ENCODE peak calls at places on chromosomes 6 and 20, in ten cellular contexts. One of them, this sample, is unnamed.

GRCh38 chr20:2890743-2891142 is 17.5 kb downstream of the PTPRA start:
- DNase-seq in CD4-positive, alpha-beta T cell: no peak
- DNase-seq in neural crest cell: no peak
- DNase-seq in HFF-Myc: no peak
- DNase-seq in astrocyte of the spinal cord: peak
- DNase-seq in heart left ventricle: no peak
- DNase-seq in fibroblast of mammary gland: peak
- DNase-seq in dorsolateral prefrontal cortex: no peak
- DNase-seq in fibroblast of pulmonary artery: no peak
- DNase-seq in MM.1S: no peak
- DNase-seq in this sample: no peak

GRCh38 chr6:139381216-139381615 is 6.8 kb upstream of the CITED2 start:
- DNase-seq in fibroblast of pulmonary artery: no peak
- DNase-seq in astrocyte of the spinal cord: no peak
- DNase-seq in dorsolateral prefrontal cortex: no peak
- DNase-seq in MM.1S: no peak
- DNase-seq in neural crest cell: no peak
- DNase-seq in heart left ventricle: no peak
- DNase-seq in HFF-Myc: no peak
- DNase-seq in fibroblast of mammary gland: peak
- DNase-seq in CD4-positive, alpha-beta T cell: no peak
- DNase-seq in this sample: no peak

GRCh38 chr6:19325335-19325789 is 511.8 kb upstream of the ID4 start:
- DNase-seq in HFF-Myc: no peak
- DNase-seq in heart left ventricle: no peak
- DNase-seq in neural crest cell: no peak
- DNase-seq in fibroblast of mammary gland: no peak
- DNase-seq in fibroblast of pulmonary artery: no peak
- DNase-seq in astrocyte of the spinal cord: no peak
- DNase-seq in dorsolateral prefrontal cortex: no peak
- DNase-seq in MM.1S: no peak
- DNase-seq in CD4-positive, alpha-beta T cell: no peak
- DNase-seq in this sample: no peak

GRCh38 chr20:21559305-21559704 is 45.4 kb upstream of the NKX2-2 start:
- DNase-seq in MM.1S: peak
- DNase-seq in dorsolateral prefrontal cortex: no peak
- DNase-seq in HFF-Myc: no peak
- DNase-seq in neural crest cell: no peak
- DNase-seq in CD4-positive, alpha-beta T cell: no peak
- DNase-seq in fibroblast of pulmonary artery: no peak
- DNase-seq in fibroblast of mammary gland: no peak
- DNase-seq in heart left ventricle: no peak
- DNase-seq in astrocyte of the spinal cord: no peak
- DNase-seq in this sample: no peak

GRCh38 chr20:58583141-58583540 is 67.9 kb upstream of the APCDD1L start:
- DNase-seq in fibroblast of mammary gland: no peak
- DNase-seq in astrocyte of the spinal cord: no peak
- DNase-seq in CD4-positive, alpha-beta T cell: no peak
- DNase-seq in heart left ventricle: no peak
- DNase-seq in neural crest cell: no peak
- DNase-seq in HFF-Myc: no peak
- DNase-seq in dorsolateral prefrontal cortex: peak
- DNase-seq in MM.1S: no peak
- DNase-seq in fibroblast of pulmonary artery: peak
- DNase-seq in this sample: no peak

GRCh38 chr20:2799688-2800589 is 488 bp downstream of the CPXM1 start:
- DNase-seq in CD4-positive, alpha-beta T cell: no peak
- DNase-seq in neural crest cell: peak
- DNase-seq in MM.1S: no peak
- DNase-seq in astrocyte of the spinal cord: peak
- DNase-seq in dorsolateral prefrontal cortex: no peak
- DNase-seq in heart left ventricle: no peak
- DNase-seq in HFF-Myc: no peak
- DNase-seq in fibroblast of mammary gland: peak
- DNase-seq in fibroblast of pulmonary artery: no peak
- DNase-seq in this sample: no peak

GRCh38 chr6:89291256-89291819 is 23.8 kb downstream of the GABRR2 start:
- DNase-seq in heart left ventricle: no peak
- DNase-seq in MM.1S: no peak
- DNase-seq in CD4-positive, alpha-beta T cell: no peak
- DNase-seq in neural crest cell: no peak
- DNase-seq in dorsolateral prefrontal cortex: no peak
- DNase-seq in fibroblast of pulmonary artery: no peak
- DNase-seq in fibroblast of mammary gland: no peak
- DNase-seq in HFF-Myc: no peak
- DNase-seq in astrocyte of the spinal cord: no peak
- DNase-seq in this sample: peak

GRCh38 chr6:139568956-139569538 is 194.6 kb upstream of the CITED2 start:
- DNase-seq in neural crest cell: no peak
- DNase-seq in HFF-Myc: no peak
- DNase-seq in astrocyte of the spinal cord: peak
- DNase-seq in MM.1S: no peak
- DNase-seq in heart left ventricle: no peak
- DNase-seq in fibroblast of mammary gland: peak
- DNase-seq in dorsolateral prefrontal cortex: no peak
- DNase-seq in CD4-positive, alpha-beta T cell: no peak
- DNase-seq in fibroblast of pulmonary artery: peak
- DNase-seq in this sample: no peak

GRCh38 chr6:116392158-116393032 is 21.6 kb downstream of the DSE start:
- DNase-seq in astrocyte of the spinal cord: peak
- DNase-seq in MM.1S: peak
- DNase-seq in dorsolateral prefrontal cortex: no peak
- DNase-seq in CD4-positive, alpha-beta T cell: no peak
- DNase-seq in fibroblast of pulmonary artery: peak
- DNase-seq in HFF-Myc: no peak
- DNase-seq in heart left ventricle: no peak
- DNase-seq in fibroblast of mammary gland: peak
- DNase-seq in neural crest cell: no peak
- DNase-seq in this sample: no peak

GRCh38 chr6:161128680-161129196 is 137.2 kb downstream of the MAP3K4 start:
- DNase-seq in dorsolateral prefrontal cortex: no peak
- DNase-seq in heart left ventricle: no peak
- DNase-seq in neural crest cell: no peak
- DNase-seq in fibroblast of mammary gland: peak
- DNase-seq in HFF-Myc: no peak
- DNase-seq in astrocyte of the spinal cord: peak
- DNase-seq in fibroblast of pulmonary artery: peak
- DNase-seq in MM.1S: no peak
- DNase-seq in CD4-positive, alpha-beta T cell: no peak
- DNase-seq in this sample: no peak

GRCh38 chr6:152575621-152576150 is 61.5 kb downstream of the SYNE1 start:
- DNase-seq in fibroblast of pulmonary artery: peak
- DNase-seq in fibroblast of mammary gland: peak
- DNase-seq in HFF-Myc: peak
- DNase-seq in astrocyte of the spinal cord: peak
- DNase-seq in MM.1S: no peak
- DNase-seq in heart left ventricle: no peak
- DNase-seq in neural crest cell: no peak
- DNase-seq in CD4-positive, alpha-beta T cell: no peak
- DNase-seq in dorsolateral prefrontal cortex: no peak
- DNase-seq in this sample: no peak

GRCh38 chr6:52373294-52373693 is 11.3 kb downstream of the PAQR8 start:
- DNase-seq in astrocyte of the spinal cord: no peak
- DNase-seq in neural crest cell: no peak
- DNase-seq in MM.1S: no peak
- DNase-seq in dorsolateral prefrontal cortex: no peak
- DNase-seq in HFF-Myc: no peak
- DNase-seq in fibroblast of mammary gland: no peak
- DNase-seq in fibroblast of pulmonary artery: no peak
- DNase-seq in heart left ventricle: no peak
- DNase-seq in CD4-positive, alpha-beta T cell: no peak
- DNase-seq in this sample: no peak

GRCh38 chr6:52374247-52374646 is 12.3 kb downstream of the PAQR8 start:
- DNase-seq in heart left ventricle: no peak
- DNase-seq in CD4-positive, alpha-beta T cell: no peak
- DNase-seq in neural crest cell: no peak
- DNase-seq in MM.1S: no peak
- DNase-seq in fibroblast of mammary gland: no peak
- DNase-seq in astrocyte of the spinal cord: no peak
- DNase-seq in fibroblast of pulmonary artery: no peak
- DNase-seq in dorsolateral prefrontal cortex: no peak
- DNase-seq in HFF-Myc: no peak
- DNase-seq in this sample: no peak

GRCh38 chr6:52369234-52369633 is 7.3 kb downstream of the PAQR8 start:
- DNase-seq in fibroblast of pulmonary artery: no peak
- DNase-seq in fibroblast of mammary gland: no peak
- DNase-seq in dorsolateral prefrontal cortex: no peak
- DNase-seq in neural crest cell: no peak
- DNase-seq in CD4-positive, alpha-beta T cell: no peak
- DNase-seq in astrocyte of the spinal cord: no peak
- DNase-seq in heart left ventricle: no peak
- DNase-seq in HFF-Myc: no peak
- DNase-seq in MM.1S: no peak
- DNase-seq in this sample: no peak

GRCh38 chr6:52368002-52368401 is 6.1 kb downstream of the PAQR8 start:
- DNase-seq in fibroblast of mammary gland: no peak
- DNase-seq in MM.1S: no peak
- DNase-seq in HFF-Myc: no peak
- DNase-seq in dorsolateral prefrontal cortex: no peak
- DNase-seq in fibroblast of pulmonary artery: no peak
- DNase-seq in heart left ventricle: no peak
- DNase-seq in CD4-positive, alpha-beta T cell: no peak
- DNase-seq in astrocyte of the spinal cord: no peak
- DNase-seq in neural crest cell: no peak
- DNase-seq in this sample: no peak

GRCh38 chr6:52371656-52372151 is 9.8 kb downstream of the PAQR8 start:
- DNase-seq in dorsolateral prefrontal cortex: no peak
- DNase-seq in heart left ventricle: no peak
- DNase-seq in MM.1S: no peak
- DNase-seq in CD4-positive, alpha-beta T cell: no peak
- DNase-seq in neural crest cell: no peak
- DNase-seq in fibroblast of pulmonary artery: peak
- DNase-seq in astrocyte of the spinal cord: peak
- DNase-seq in HFF-Myc: no peak
- DNase-seq in fibroblast of mammary gland: peak
- DNase-seq in this sample: no peak
- TF ChIP-seq CTCF in dorsolateral prefrontal cortex: no peak
- TF ChIP-seq CTCF in heart left ventricle: no peak
- TF ChIP-seq CTCF in MM.1S: no peak
- TF ChIP-seq CTCF in CD4-positive, alpha-beta T cell: no peak
- TF ChIP-seq CTCF in neural crest cell: no peak
- TF ChIP-seq CTCF in fibroblast of pulmonary artery: no peak
- TF ChIP-seq CTCF in astrocyte of the spinal cord: no peak
- TF ChIP-seq CTCF in HFF-Myc: no peak
- TF ChIP-seq CTCF in fibroblast of mammary gland: no peak
- TF ChIP-seq CTCF in this sample: no peak

DNA sequence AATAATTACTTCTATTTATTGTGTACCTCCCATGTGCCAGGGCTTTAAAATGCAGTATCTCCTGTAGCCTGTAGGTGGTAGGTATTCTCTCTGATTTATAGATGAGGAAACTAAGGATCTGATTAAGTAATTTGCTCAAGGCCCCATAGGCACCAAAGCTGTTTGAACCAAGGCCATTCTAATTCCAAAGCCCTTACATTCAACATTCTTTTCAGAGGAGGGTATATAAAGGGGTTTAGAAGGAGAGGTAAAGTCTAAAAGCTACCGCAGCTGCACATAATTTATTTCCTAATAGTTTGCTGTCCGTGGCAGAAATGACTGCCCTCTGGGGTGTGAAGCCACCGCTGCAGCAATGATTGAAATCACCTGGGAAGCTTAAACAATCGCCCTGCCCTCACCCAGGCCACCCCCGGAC is 95.0 kb upstream of the FAM8A1 start:
- DNase-seq in dorsolateral prefrontal cortex: no peak
- DNase-seq in neural crest cell: no peak
- DNase-seq in heart left ventricle: no peak
- DNase-seq in HFF-Myc: no peak
- DNase-seq in CD4-positive, alpha-beta T cell: no peak
- DNase-seq in fibroblast of mammary gland: peak
- DNase-seq in astrocyte of the spinal cord: peak
- DNase-seq in MM.1S: no peak
- DNase-seq in fibroblast of pulmonary artery: peak
- DNase-seq in this sample: no peak
- TF ChIP-seq CTCF in dorsolateral prefrontal cortex: no peak
- TF ChIP-seq CTCF in neural crest cell: peak
- TF ChIP-seq CTCF in heart left ventricle: peak
- TF ChIP-seq CTCF in HFF-Myc: no peak
- TF ChIP-seq CTCF in CD4-positive, alpha-beta T cell: peak
- TF ChIP-seq CTCF in fibroblast of mammary gland: peak
- TF ChIP-seq CTCF in astrocyte of the spinal cord: peak
- TF ChIP-seq CTCF in MM.1S: no peak
- TF ChIP-seq CTCF in fibroblast of pulmonary artery: peak
- TF ChIP-seq CTCF in this sample: peak

DNA sequence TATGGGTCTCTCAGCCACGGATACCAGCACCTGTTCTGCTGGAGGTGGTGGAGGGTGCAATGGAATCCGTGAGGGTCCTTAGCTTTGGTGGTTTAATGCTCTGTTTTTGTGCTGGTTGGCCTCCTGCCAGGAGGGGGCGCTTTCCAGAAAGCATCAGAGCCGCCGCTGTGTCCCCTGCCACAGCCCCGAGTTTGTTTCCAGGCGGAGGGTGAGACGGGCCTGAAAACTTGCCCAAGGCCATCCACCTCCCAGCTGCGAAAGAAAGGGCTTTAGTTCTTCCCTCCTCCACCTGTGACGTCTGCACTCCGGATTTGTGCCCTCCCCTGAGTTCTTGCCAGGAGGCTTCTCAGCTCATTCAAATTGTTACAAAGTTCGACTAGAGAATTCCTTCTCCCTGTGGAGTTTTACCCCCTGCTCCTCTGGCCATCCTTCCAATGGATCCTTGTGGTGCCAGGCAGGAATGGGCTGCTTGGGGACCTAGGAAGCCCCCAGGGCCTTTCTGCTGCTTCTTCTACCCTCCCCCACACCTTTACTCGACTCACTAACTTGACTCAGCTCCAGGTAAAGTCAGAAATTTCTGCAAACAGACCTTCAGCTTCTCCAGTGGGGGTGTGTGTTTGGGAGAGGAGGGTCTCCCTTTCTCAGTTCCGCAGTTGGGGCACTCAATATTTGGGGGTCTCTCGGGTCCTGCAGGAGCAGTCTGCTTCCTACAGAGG is 873.7 kb downstream of the KIF16B start:
- DNase-seq in astrocyte of the spinal cord: no peak
- DNase-seq in fibroblast of pulmonary artery: no peak
- DNase-seq in heart left ventricle: no peak
- DNase-seq in dorsolateral prefrontal cortex: no peak
- DNase-seq in fibroblast of mammary gland: no peak
- DNase-seq in CD4-positive, alpha-beta T cell: no peak
- DNase-seq in neural crest cell: no peak
- DNase-seq in HFF-Myc: no peak
- DNase-seq in MM.1S: no peak
- DNase-seq in this sample: no peak
- TF ChIP-seq CTCF in astrocyte of the spinal cord: no peak
- TF ChIP-seq CTCF in fibroblast of pulmonary artery: no peak
- TF ChIP-seq CTCF in heart left ventricle: no peak
- TF ChIP-seq CTCF in dorsolateral prefrontal cortex: no peak
- TF ChIP-seq CTCF in fibroblast of mammary gland: no peak
- TF ChIP-seq CTCF in CD4-positive, alpha-beta T cell: no peak
- TF ChIP-seq CTCF in neural crest cell: peak
- TF ChIP-seq CTCF in HFF-Myc: no peak
- TF ChIP-seq CTCF in MM.1S: no peak
- TF ChIP-seq CTCF in this sample: no peak

DNA sequence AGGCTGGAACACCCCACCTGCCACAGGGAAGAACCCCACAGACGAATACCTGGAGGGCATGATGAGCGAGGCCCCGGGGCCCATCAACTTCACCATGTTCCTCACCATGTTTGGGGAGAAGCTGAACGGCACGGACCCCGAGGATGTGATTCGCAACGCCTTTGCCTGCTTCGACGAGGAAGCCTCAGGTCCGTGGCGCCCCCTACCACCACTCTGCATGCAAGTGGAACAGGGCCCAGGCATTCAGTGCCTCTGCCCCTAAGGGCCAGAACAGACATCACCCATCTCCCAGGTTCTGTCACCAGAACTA is 6.6 kb downstream of the MYL9 start:
- DNase-seq in HFF-Myc: no peak
- DNase-seq in neural crest cell: peak
- DNase-seq in astrocyte of the spinal cord: no peak
- DNase-seq in dorsolateral prefrontal cortex: no peak
- DNase-seq in fibroblast of pulmonary artery: no peak
- DNase-seq in heart left ventricle: no peak
- DNase-seq in MM.1S: no peak
- DNase-seq in CD4-positive, alpha-beta T cell: no peak
- DNase-seq in fibroblast of mammary gland: no peak
- DNase-seq in this sample: no peak
- TF ChIP-seq CTCF in HFF-Myc: peak
- TF ChIP-seq CTCF in neural crest cell: no peak
- TF ChIP-seq CTCF in astrocyte of the spinal cord: peak
- TF ChIP-seq CTCF in dorsolateral prefrontal cortex: no peak
- TF ChIP-seq CTCF in fibroblast of pulmonary artery: peak
- TF ChIP-seq CTCF in heart left ventricle: no peak
- TF ChIP-seq CTCF in MM.1S: no peak
- TF ChIP-seq CTCF in CD4-positive, alpha-beta T cell: no peak
- TF ChIP-seq CTCF in fibroblast of mammary gland: no peak
- TF ChIP-seq CTCF in this sample: peak